ENCODE peak calls at places on chromosomes 12 and 14, in nine cellular contexts. U is Daoy; W is NCI-H146; N is activated naive CD4-positive, alpha-beta T cell; A is hepatic stellate cell; B is frontal cortex; F is hypothalamus; O is stimulated activated CD4-positive, alpha-beta T cell treated with anti-CD3 and anti-CD28 coated beads, Interleukin-2, amount 100 ng/mL, for 48 hours; K is PC-3. M is an unnamed sample.

GRCh38 chr12:69919565-69919964 is 94.5 kb downstream of the MYRFL start:
- DNase-seq in K (no peak), F (no peak), U (no peak), O (no peak), B (no peak), W (no peak), A (no peak), N (no peak), M (no peak)

GRCh38 chr12:90170740-90171139 is 462.1 kb upstream of the ATP2B1 start:
- DNase-seq in K (no peak), A (no peak), O (no peak), W (no peak), F (no peak), U (no peak), N (no peak), B (no peak), M (no peak)

GRCh38 chr14:73686901-73687300 is 27.3 kb downstream of the PNMA1 start:
- DNase-seq in O (no peak), K (no peak), U (no peak), B (no peak), W (no peak), A (no peak), N (no peak), F (no peak), M (no peak)

GRCh38 chr12:59085680-59086079 is 165.4 kb upstream of the LRIG3 start:
- DNase-seq in A (no peak), N (no peak), O (no peak), U (no peak), B (no peak), F (no peak), K (no peak), W (peak), M (no peak)

GRCh38 chr12:80632835-80633234 is 74.6 kb upstream of the MYF6 start:
- DNase-seq in B (no peak), U (peak), W (peak), K (peak), A (no peak), N (no peak), F (no peak), O (no peak), M (no peak)

GRCh38 chr12:77925536-77926108 is 94.9 kb downstream of the NAV3 start:
- DNase-seq in O (no peak), N (no peak), K (peak), W (peak), A (peak), F (peak), B (peak), U (peak), M (no peak)

GRCh38 chr12:7864751-7865150 is 8.0 kb downstream of the SLC2A14 start:
- DNase-seq in F (no peak), K (no peak), O (no peak), U (no peak), W (no peak), A (no peak), N (no peak), B (no peak), M (no peak)

GRCh38 chr14:94447986-94448808 is 4.4 kb downstream of the SERPINA11 start:
- DNase-seq in W (no peak), K (no peak), U (no peak), O (no peak), A (no peak), N (no peak), B (no peak), F (no peak), M (no peak)